ENCODE peak calls at places on chromosomes 6 and 20, in six cellular contexts. R, I, L, Z, G and K are unnamed samples.

GRCh38 chr20:63058696-63059335 is 52.1 kb upstream of the BHLHE23 start:
- DNase-seq in L (no peak), G (peak; percentile 5), Z (no peak), R (no peak), I (no peak), K (no peak)

GRCh38 chr20:644692-645317 is 8.2 kb downstream of the SRXN1 start:
- DNase-seq in R (no peak), Z (no peak), G (no peak), L (no peak), I (no peak), K (no peak)

GRCh38 chr6:55180258-55180657 is 5.9 kb downstream of the HCRTR2 start:
- DNase-seq in I (no peak), L (no peak), R (no peak), Z (no peak), G (no peak), K (no peak)

GRCh38 chr20:9126527-9126926 is 57.6 kb downstream of the PLCB4 start:
- DNase-seq in L (no peak), Z (no peak), R (no peak), G (no peak), I (no peak), K (no peak)

GRCh38 chr6:85435872-85436271 is 14.0 kb upstream of the NT5E start:
- DNase-seq in Z (no peak), R (no peak), L (no peak), G (no peak), I (no peak), K (no peak)

GRCh38 chr6:28600188-28600587 is 74.5 kb downstream of the GPX5 start:
- DNase-seq in Z (peak; percentile 9), L (no peak), I (no peak), R (no peak), G (no peak), K (no peak)

GRCh38 chr6:162765251-162765650 is 37.5 kb downstream of the PACRG start:
- DNase-seq in I (no peak), Z (no peak), R (no peak), G (no peak), L (no peak), K (no peak)

GRCh38 chr6:17986656-17987575 is 519 bp downstream of the KIF13A start:
- DNase-seq in Z (peak; percentile 72), I (peak; percentile 10), L (no peak), R (peak; percentile 47), G (peak; percentile 67), K (peak; percentile 65)

GRCh38 chr6:1910621-1911407 is 301.1 kb downstream of the FOXC1 start:
- DNase-seq in I (no peak), Z (peak; percentile 56), L (no peak), R (no peak), G (no peak), K (no peak)

GRCh38 chr6:42572523-42572922 is 8.7 kb downstream of the UBR2 start:
- DNase-seq in R (no peak), I (no peak), Z (no peak), L (no peak), G (no peak), K (no peak)

GRCh38 chr6:3687847-3688246 is 63.7 kb downstream of the PXDC1 start:
- DNase-seq in G (no peak), R (no peak), Z (no peak), L (no peak), I (no peak), K (no peak)